ENCODE peak calls at places on chromosomes 3 and 15, in five cellular contexts. P is neuronal stem cell, H is trophoblast cell, I is IMR-90, N is mesendoderm. Z is an unnamed sample.

GRCh38 chr3:173004681-173005080 is 136.4 kb downstream of the SPATA16 start:
- DNase-seq in H (peak), I (no peak), P (no peak), N (no peak), Z (no peak)

GRCh38 chr3:182083112-182083511 is 371.4 kb downstream of the SOX2 start:
- DNase-seq in P (no peak), H (no peak), I (no peak), N (no peak), Z (no peak)

GRCh38 chr3:30646181-30646876 is 39.9 kb downstream of the TGFBR2 start:
- DNase-seq in I (no peak), N (no peak), P (no peak), H (no peak), Z (no peak)

GRCh38 chr3:42264399-42265058 is 1.5 kb downstream of the CCK start:
- DNase-seq in P (no peak), H (no peak), N (peak), I (peak), Z (peak)

GRCh38 chr3:25441234-25441856 is 13.3 kb downstream of the RARB start:
- DNase-seq in N (peak), I (no peak), H (no peak), P (no peak), Z (peak)

GRCh38 chr15:63948971-63949370 is 97.3 kb downstream of the DAPK2 start:
- DNase-seq in I (no peak), H (no peak), N (no peak), P (no peak), Z (no peak)

GRCh38 chr15:89003865-89004725 is 84.2 kb upstream of the ABHD2 start:
- DNase-seq in I (peak), H (no peak), N (peak), P (peak), Z (peak)

GRCh38 chr15:101612676-101613075 is 39.5 kb downstream of the TM2D3 start:
- DNase-seq in I (no peak), H (no peak), N (no peak), P (no peak), Z (no peak)

GRCh38 chr3:4888913-4889846 is 90.1 kb upstream of the BHLHE40 start:
- DNase-seq in I (no peak), H (no peak), N (no peak), P (no peak), Z (no peak)

GRCh38 chr3:183844606-183845005 is 19.2 kb upstream of the MAP6D1 start:
- DNase-seq in P (no peak), H (no peak), N (no peak), I (peak), Z (no peak)

GRCh38 chr3:127193341-127193740 is 410 bp downstream of the PRR23E start:
- DNase-seq in I (no peak), P (no peak), H (no peak), N (no peak), Z (peak)

GRCh38 chr3:170154084-170154483 is 27.4 kb downstream of the PHC3 start:
- DNase-seq in N (no peak), I (peak), H (no peak), P (no peak), Z (no peak)

GRCh38 chr3:48247401-48247807 is 6.5 kb downstream of the ZNF589 start:
- DNase-seq in H (no peak), P (no peak), N (peak), I (no peak), Z (no peak)

GRCh38 chr3:138434875-138435772 is 708 bp downstream of the ESYT3 start:
- DNase-seq in N (peak), H (peak), I (no peak), P (no peak), Z (peak)

GRCh38 chr3:14900881-14901873 is 46.2 kb upstream of the NR2C2 start:
- DNase-seq in H (no peak), I (no peak), P (no peak), N (no peak), Z (no peak)

GRCh38 chr3:125602752-125603649 is 7.7 kb upstream of the OSBPL11 start:
- DNase-seq in N (no peak), I (peak), P (no peak), H (no peak), Z (no peak)

GRCh38 chr3:111773484-111773883 is 85.6 kb upstream of the PHLDB2 start:
- DNase-seq in H (no peak), P (no peak), N (no peak), I (no peak), Z (no peak)

GRCh38 chr15:66483131-66483566 is 14.4 kb downstream of the SNAPC5 start:
- DNase-seq in H (no peak), P (no peak), I (peak), N (no peak), Z (no peak)

GRCh38 chr3:57738406-57738805 is 17.7 kb upstream of the SLMAP start:
- DNase-seq in P (no peak), N (no peak), I (no peak), H (no peak), Z (no peak)

GRCh38 chr15:37289109-37289765 is 188.9 kb upstream of the MEIS2 start:
- DNase-seq in P (no peak), H (no peak), N (peak), I (peak), Z (peak)

GRCh38 chr15:36879568-36880225 is 220.7 kb downstream of the MEIS2 start:
- DNase-seq in P (no peak), I (no peak), H (no peak), N (no peak), Z (peak)

GRCh38 chr3:54773251-54773650 is 154.6 kb downstream of the LRTM1 start:
- DNase-seq in N (no peak), H (no peak), I (no peak), P (no peak), Z (no peak)

GRCh38 chr3:119295816-119296484 is 1.8 kb downstream of the ARHGAP31 start:
- DNase-seq in H (no peak), P (no peak), N (no peak), I (no peak), Z (no peak)

GRCh38 chr3:8618950-8619349 is 25.6 kb downstream of the SSUH2 start:
- DNase-seq in I (no peak), P (no peak), N (no peak), H (no peak), Z (no peak)
- H2BK120ac ChIP-seq in I (peak), P (no peak), N (no peak), H (no peak), Z (no peak)

GRCh38 chr3:53254190-53254809 is 1.5 kb downstream of the TKT start:
- DNase-seq in I (no peak), P (no peak), H (no peak), N (no peak), Z (no peak)

GRCh38 chr3:53254810-53255359 is 937 bp downstream of the TKT start:
- DNase-seq in P (peak), H (peak), N (peak), I (peak), Z (peak)

GRCh38 chr3:53255775-53256703 is at the start of gene TKT:
- DNase-seq in P (peak), I (peak), H (peak), N (peak), Z (peak)

GRCh38 chr3:53256704-53257055 is 858 bp upstream of the TKT start:
- DNase-seq in P (no peak), H (no peak), N (no peak), I (no peak), Z (no peak)

GRCh38 chr3:53255360-53255774 is 455 bp downstream of the TKT start:
- DNase-seq in N (no peak), H (no peak), P (no peak), I (no peak), Z (no peak)
- H2BK120ac ChIP-seq in N (no peak), H (peak), P (no peak), I (peak), Z (no peak)

GRCh38 chr3:66572938-66573710 is 72.3 kb upstream of the LRIG1 start:
- DNase-seq in H (peak), P (peak), N (peak), I (no peak), Z (peak)
- H2BK120ac ChIP-seq in H (no peak), P (no peak), N (no peak), I (no peak), Z (no peak)

GRCh38 chr3:147940400-147940799 is 531.2 kb downstream of the ZIC1 start:
- DNase-seq in H (no peak), I (no peak), N (no peak), P (no peak), Z (no peak)
- H2BK120ac ChIP-seq in H (no peak), I (no peak), N (no peak), P (no peak), Z (no peak)

GRCh38 chr3:61928776-61929175 is 367.4 kb downstream of the PTPRG start:
- DNase-seq in I (no peak), N (no peak), P (no peak), H (no peak), Z (no peak)
- H2BK120ac ChIP-seq in I (no peak), N (no peak), P (no peak), H (no peak), Z (no peak)

GRCh38 chr3:22899441-22899840 is 303.7 kb upstream of the UBE2E2 start:
- DNase-seq in N (no peak), I (no peak), P (no peak), H (peak), Z (no peak)

GRCh38 chr3:22894877-22895276 is 308.2 kb upstream of the UBE2E2 start:
- DNase-seq in I (no peak), N (no peak), H (no peak), P (no peak), Z (no peak)

GRCh38 chr3:22900296-22900695 is 302.8 kb upstream of the UBE2E2 start:
- DNase-seq in N (no peak), I (no peak), H (peak), P (no peak), Z (no peak)

GRCh38 chr3:22901684-22902083 is 301.4 kb upstream of the UBE2E2 start:
- DNase-seq in N (peak), H (no peak), P (no peak), I (no peak), Z (no peak)

DNA sequence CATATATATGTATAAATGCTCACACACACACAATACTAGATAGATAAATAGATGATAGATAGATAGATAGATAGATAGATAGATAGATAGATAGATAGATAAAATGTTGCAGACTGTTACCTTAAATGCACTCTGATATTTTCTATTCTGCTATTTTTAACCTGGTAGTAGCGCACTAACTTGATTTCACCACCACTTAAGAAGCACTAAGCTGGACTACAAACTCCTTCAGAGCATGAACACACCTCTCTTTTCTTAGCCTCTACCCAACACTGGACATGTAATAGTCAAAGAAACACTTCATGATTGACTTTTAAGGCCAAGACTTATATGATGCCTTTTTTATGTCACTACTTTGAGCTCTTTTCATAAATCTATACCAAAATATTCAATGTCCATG is 304.6 kb upstream of the UBE2E2 start:
- DNase-seq in N (no peak), I (no peak), P (no peak), H (no peak), Z (no peak)
- H2BK120ac ChIP-seq in N (no peak), I (no peak), P (no peak), H (no peak), Z (no peak)

DNA sequence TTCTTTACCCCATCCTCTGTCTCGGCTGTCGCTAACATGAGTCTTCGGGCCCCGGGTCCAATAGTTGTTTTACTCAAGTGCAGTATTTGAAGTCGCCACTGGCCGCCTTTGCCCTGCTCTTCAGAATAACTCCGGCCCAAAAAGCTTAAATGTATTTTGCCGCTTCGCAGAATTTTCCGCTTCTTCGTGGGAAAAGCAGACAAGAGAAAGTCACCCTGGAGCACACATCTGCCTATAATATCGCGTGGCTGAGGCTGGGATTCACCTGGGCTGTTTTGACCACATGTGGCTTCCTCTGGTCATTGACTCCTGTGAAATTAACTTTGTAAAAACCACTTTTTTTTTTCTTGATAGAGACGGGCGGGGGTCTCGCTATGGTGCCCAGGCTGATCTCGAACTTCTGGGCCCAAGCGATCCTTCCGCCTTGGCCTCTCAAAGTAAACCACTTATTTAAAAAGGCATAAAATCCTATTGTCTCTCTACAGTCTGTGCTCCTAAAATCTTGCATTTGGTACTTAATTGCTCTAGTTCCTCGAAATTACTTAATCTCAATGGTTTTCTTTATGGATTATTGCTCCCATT is 707 bp downstream of the CNOT10 start:
- DNase-seq in I (peak), N (no peak), H (peak), P (peak), Z (no peak)
- H2BK120ac ChIP-seq in I (no peak), N (no peak), H (peak), P (peak), Z (no peak)

GRCh38 chr15:92638709-92639365 is 16.7 kb downstream of the FAM174B start:
- DNase-seq in H (peak), I (no peak), N (peak), P (no peak), Z (peak)
- H2BK120ac ChIP-seq in H (no peak), I (no peak), N (no peak), P (no peak), Z (no peak)

DNA sequence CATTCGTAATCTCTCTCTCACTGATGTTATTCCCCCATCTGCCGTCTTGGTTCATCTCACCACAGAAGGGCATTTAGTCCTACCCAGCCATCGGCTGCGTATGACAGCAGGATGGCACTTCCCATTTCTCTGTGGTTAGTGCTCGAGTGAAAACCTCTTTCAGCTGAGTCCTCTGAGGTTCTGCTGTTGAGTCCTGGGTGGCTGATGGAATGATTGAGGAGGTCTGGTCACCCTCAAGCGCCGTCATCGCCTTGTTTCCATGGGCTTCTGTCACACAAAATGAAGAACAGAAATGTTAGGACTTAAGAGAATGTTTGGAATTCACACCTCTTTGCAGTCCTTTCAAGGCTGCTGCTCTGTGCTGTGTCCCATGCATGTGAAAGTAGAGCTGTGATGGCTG is 9.4 kb upstream of the SACM1L start:
- DNase-seq in N (peak), I (no peak), P (no peak), H (peak), Z (no peak)
- H2BK120ac ChIP-seq in N (peak), I (no peak), P (no peak), H (no peak), Z (no peak)

GRCh38 chr15:90871716-90872480 is 3.5 kb downstream of the FURIN start:
- DNase-seq in N (peak), H (peak), P (no peak), I (no peak), Z (peak)
- H2BK120ac ChIP-seq in N (peak), H (peak), P (no peak), I (peak), Z (no peak)

Z was measured in H9.